ENCODE peak calls at places on chromosome X, in five cellular contexts. T is IMR-90, B is H9, A is neuronal stem cell, J is mesenchymal stem cell. R is an unnamed sample. For H3K27me3, the result is how much of the 10 kb centered on the place peaks cover.

GRCh38 chrX:23879380-23880090 is 28.2 kb downstream of the APOO start:
- DNase-seq in T (no peak), B (no peak), A (no peak), J (no peak), R (no peak)

GRCh38 chrX:41705680-41706374 is 17.1 kb downstream of the GPR34 start:
- DNase-seq in T (no peak), B (no peak), A (no peak), J (no peak), R (no peak)

GRCh38 chrX:28120076-28120475 is 138.8 kb upstream of the DCAF8L1 start:
- DNase-seq in T (no peak), B (no peak), A (no peak), J (no peak), R (peak)

GRCh38 chrX:17564689-17565409 is 172.4 kb upstream of the SCML1 start:
- DNase-seq in T (no peak), B (no peak), A (no peak), J (peak), R (no peak)

GRCh38 chrX:150363561-150364346 is 637 bp downstream of the MAMLD1 start:
- DNase-seq in T (peak), B (peak), A (no peak), J (peak), R (peak)

GRCh38 chrX:19121466-19121865 is 802 bp downstream of the ADGRG2 start:
- DNase-seq in T (no peak), B (no peak), A (no peak), J (no peak), R (no peak)

GRCh38 chrX:131827935-131828334 is 195.2 kb upstream of the STK26 start:
- DNase-seq in T (no peak), B (peak), A (peak), J (peak), R (peak)

GRCh38 chrX:67614414-67614813 is 70.6 kb downstream of the AR start:
- DNase-seq in T (peak), B (no peak), A (no peak), J (peak), R (no peak)

GRCh38 chrX:4043951-4044350 is 330.5 kb upstream of the PRKX start:
- DNase-seq in T (no peak), B (no peak), A (no peak), J (no peak), R (no peak)

GRCh38 chrX:317424-318067 is 1.1 kb downstream of the GTPBP6 start:
- DNase-seq in T (no peak), B (no peak), A (no peak), J (no peak), R (no peak)

GRCh38 chrX:39815621-39816020 is 282.1 kb downstream of the BCOR start:
- DNase-seq in T (peak), B (peak), A (no peak), J (peak), R (peak)

GRCh38 chrX:6175914-6176313 is 52.8 kb downstream of the NLGN4X start:
- DNase-seq in T (no peak), B (no peak), A (no peak), J (no peak), R (no peak)

GRCh38 chrX:136589966-136590365 is 58.0 kb downstream of the VGLL1 start:
- DNase-seq in T (peak), B (no peak), A (no peak), J (no peak), R (no peak)

GRCh38 chrX:142327182-142327581 is 122.1 kb upstream of the MAGEC2 start:
- DNase-seq in T (no peak), B (no peak), A (no peak), J (no peak), R (no peak)

GRCh38 chrX:17417411-17417810 is 42.4 kb downstream of the NHS start:
- DNase-seq in T (no peak), B (no peak), A (no peak), J (no peak), R (no peak)

GRCh38 chrX:10756365-10756915 is 136.1 kb upstream of the MID1 start:
- DNase-seq in T (peak), B (no peak), A (no peak), J (peak), R (peak)

GRCh38 chrX:47561653-47562151 is 697 bp downstream of the ARAF start:
- DNase-seq in T (no peak), B (no peak), A (no peak), J (no peak), R (no peak)
- H3K18ac ChIP-seq in T (peak), B (no peak), A (no peak), J (no peak), R (no peak)

GRCh38 chrX:47283015-47283771 is 50.4 kb downstream of the USP11 start:
- DNase-seq in T (peak), B (no peak), A (no peak), J (no peak), R (no peak)

GRCh38 chrX:47273011-47273730 is 40.4 kb downstream of the USP11 start:
- DNase-seq in T (no peak), B (no peak), A (no peak), J (no peak), R (no peak)

DNA sequence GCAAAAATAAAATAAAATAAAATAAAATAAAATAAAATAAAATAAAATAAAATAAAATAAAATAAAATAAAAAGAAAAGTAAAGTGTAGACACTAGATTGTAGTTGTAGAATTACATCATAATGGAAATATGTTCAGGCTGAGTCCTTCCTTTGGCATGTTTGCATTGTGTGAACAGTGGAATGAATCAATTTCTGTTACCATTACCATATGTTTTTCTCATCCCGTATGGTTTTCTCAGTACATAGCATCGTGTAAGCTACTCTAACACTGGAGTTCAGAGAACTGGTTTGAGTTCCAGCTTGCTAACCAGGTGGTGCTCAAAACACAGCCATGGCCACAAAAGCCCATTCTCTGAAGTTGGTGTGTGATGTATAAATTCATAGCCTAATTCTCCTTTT is 45.9 kb downstream of the USP11 start:
- DNase-seq in T (peak), B (no peak), A (no peak), J (no peak), R (no peak)
- H3K4me2 ChIP-seq in T (no peak), B (no peak), A (no peak), J (no peak), R (no peak)

GRCh38 chrX:125646195-125646594 is 326.5 kb downstream of the TEX13C start:
- DNase-seq in T (no peak), B (no peak), A (no peak), J (no peak), R (no peak)
- H3K27me3 ChIP-seq in T (under half), B (under half), A (under half), J (under half), R (under half)

GRCh38 chrX:103211012-103211715 is 3.7 kb upstream of the BEX4 start:
- DNase-seq in T (peak), B (peak), A (peak), J (peak), R (peak)

GRCh38 chrX:103210056-103210455 is 4.9 kb upstream of the BEX4 start:
- DNase-seq in T (no peak), B (no peak), A (no peak), J (no peak), R (no peak)

GRCh38 chrX:103215768-103216085 is 819 bp downstream of the BEX4 start:
- DNase-seq in T (no peak), B (no peak), A (peak), J (peak), R (no peak)

GRCh38 chrX:103212749-103213457 is 2.0 kb upstream of the BEX4 start:
- DNase-seq in T (no peak), B (no peak), A (no peak), J (no peak), R (no peak)

DNA sequence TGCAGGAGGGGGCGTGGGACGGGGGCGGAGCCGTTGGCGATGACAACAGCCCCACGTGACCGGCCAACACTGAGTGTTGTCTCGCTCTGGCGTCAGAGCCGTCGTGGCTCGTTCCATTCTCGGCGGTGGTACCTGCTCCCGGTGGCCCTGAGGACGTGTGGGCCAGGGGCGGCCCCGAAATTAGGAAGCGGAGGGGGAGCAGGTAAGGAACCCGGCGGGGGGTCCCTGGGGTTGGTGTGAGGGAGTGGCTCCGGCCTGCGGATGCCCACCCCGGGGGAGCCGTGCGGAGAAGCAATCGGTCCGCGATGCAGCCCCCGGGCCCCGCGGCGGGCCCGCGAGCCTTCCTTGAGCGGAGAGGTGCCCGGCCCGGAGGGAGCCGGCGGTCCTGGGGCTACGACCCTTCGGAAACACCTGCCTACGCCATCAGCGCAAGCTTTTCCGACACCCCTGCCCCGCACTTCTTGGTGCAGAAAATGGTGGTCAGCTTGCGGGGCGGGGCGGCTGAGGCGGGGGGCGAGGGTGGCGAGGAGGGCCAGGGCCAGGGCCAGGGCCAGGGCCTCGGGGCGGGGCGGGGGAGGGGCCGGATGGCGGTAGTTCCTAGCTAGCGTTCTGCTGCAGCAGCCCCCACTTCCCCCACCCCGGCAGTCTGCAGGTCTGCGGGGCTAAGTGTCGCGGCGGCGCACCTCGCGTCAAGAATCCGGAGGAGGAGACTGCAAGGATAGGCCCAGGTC is at the start of gene BEX4:
- DNase-seq in T (peak), B (peak), A (peak), J (peak), R (peak)
- H3K18ac ChIP-seq in T (no peak), B (peak), A (peak), J (peak), R (peak)

GRCh38 chrX:53266175-53266574 is 15.2 kb downstream of the IQSEC2 start:
- DNase-seq in T (no peak), B (no peak), A (no peak), J (no peak), R (no peak)
- H3K4me2 ChIP-seq in T (no peak), B (no peak), A (no peak), J (no peak), R (no peak)

DNA sequence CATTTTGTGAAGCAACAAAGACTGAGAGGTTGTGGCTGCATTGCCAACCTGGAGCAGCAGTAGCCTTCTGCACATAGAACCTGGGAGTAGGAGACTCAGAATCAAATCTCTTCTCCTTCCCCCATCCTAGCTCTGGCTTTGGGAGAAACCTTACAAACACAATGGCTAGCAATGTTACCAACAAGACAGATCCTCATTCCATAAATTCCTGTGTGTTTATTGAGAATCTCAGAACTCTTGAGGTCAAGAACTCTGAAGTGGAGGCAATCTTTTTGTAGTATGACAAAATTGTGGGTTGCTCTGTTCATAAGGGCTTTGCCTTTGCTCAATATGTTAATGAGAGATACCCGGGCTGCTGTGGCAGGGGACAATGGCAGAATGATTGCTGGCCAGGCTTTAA is 406.7 kb upstream of the SPANXN1 start:
- DNase-seq in T (no peak), B (no peak), A (no peak), J (peak), R (peak)
- H3K27me3 ChIP-seq in T (under half), B (under half), A (under half), J (under half), R (under half)

GRCh38 chrX:65463550-65463949 is 71.0 kb downstream of the LAS1L start:
- DNase-seq in T (peak), B (peak), A (peak), J (peak), R (peak)
- H3K18ac ChIP-seq in T (no peak), B (no peak), A (no peak), J (no peak), R (no peak)

GRCh38 chrX:151604931-151605330 is 41.5 kb downstream of the PASD1 start:
- DNase-seq in T (no peak), B (no peak), A (no peak), J (no peak), R (no peak)
- H3K4me2 ChIP-seq in T (no peak), B (no peak), A (no peak), J (no peak), R (no peak)

DNA sequence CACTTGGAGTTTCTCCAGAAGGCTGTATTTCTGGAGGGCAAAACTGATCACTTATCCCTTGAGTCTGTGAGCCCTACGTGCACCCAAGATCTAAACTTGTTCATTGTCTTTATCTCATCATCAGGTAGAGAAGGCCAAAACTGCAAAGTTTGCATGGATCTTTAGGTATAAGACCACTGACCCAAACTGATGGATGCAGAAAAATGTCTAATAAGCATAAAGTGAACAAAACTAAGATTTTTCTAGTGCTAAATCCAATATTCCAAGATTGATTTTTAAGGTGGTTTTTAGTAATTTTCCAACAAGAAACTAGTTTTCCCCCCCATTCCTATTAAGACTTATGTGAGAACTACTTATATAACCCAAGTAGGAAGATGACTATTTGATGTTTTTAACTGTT is 2.0 kb downstream of the TMSB15A start:
- DNase-seq in T (no peak), B (no peak), A (no peak), J (no peak), R (no peak)
- H3K27me3 ChIP-seq in T (under half), B (under half), A (under half), J (under half), R (under half)

DNA sequence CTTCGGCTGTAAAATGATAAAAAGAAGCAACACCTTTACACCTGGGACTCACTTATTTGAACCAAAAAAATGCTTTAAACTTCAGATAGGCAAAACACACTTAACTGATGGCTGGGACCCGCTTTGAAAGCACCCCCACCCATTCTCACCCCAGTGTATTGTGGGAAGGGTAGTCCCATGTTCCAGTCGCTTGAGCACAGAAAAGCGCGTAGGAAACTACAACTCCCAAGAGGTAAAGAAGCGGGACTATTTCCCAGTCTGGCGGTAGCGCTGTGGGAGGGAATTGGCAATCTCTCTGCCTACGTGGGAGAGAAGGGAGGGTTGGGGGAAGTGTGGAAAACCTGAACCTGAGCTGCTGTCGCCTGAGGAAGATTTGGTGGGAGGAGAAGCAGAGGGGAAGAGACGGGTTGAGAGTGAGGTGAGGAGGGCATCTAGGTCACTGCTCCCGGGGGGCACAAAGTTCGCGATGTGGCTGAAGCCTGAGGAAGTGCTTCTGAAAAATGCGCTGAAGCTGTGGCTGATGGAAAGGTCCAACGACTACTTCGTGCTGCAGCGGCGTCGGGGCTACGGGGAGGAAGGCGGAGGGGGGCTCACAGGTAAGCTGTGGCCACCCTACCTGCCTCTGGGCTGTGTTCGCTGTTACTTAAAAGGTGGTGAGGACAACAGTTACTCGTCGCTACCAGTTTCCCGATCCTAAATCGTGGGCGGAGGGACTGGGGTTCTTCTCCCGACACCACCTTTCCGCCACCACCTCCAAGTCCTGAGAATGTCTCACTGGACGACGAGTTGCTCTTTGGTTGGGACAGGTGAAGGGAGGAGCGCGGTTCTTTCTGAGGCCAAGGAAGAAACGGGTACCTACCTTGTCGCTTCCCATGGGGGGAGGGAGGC is at the start of gene TBC1D8B:
- DNase-seq in T (peak), B (peak), A (peak), J (peak), R (peak)
- H3K18ac ChIP-seq in T (peak), B (no peak), A (peak), J (no peak), R (no peak)

R was measured in mesendoderm.